ENCODE peak calls at places on chromosomes 3 and 15, in five cellular contexts. One of them, this sample, is unnamed.

GRCh38 chr15:48868549-48868948 is 9.4 kb upstream of the EID1 start:
- DNase-seq in HFFc6: peak; percentile 82
- DNase-seq in SK-N-SH: no peak
- DNase-seq in suprapubic skin: no peak
- DNase-seq in esophagus squamous epithelium: no peak
- DNase-seq in this sample: no peak

GRCh38 chr15:62569460-62570404 is 404.6 kb upstream of the C2CD4B start:
- DNase-seq in HFFc6: peak; percentile 90
- DNase-seq in SK-N-SH: peak; percentile 25
- DNase-seq in suprapubic skin: peak; percentile 87
- DNase-seq in esophagus squamous epithelium: no peak
- DNase-seq in this sample: no peak

GRCh38 chr3:62259924-62260323 is 113.4 kb downstream of the FEZF2 start:
- DNase-seq in HFFc6: no peak
- DNase-seq in SK-N-SH: no peak
- DNase-seq in suprapubic skin: no peak
- DNase-seq in esophagus squamous epithelium: no peak
- DNase-seq in this sample: no peak

GRCh38 chr15:74127954-74128784 is 2.2 kb upstream of the ISLR2 start:
- DNase-seq in HFFc6: no peak
- DNase-seq in SK-N-SH: peak; percentile 60
- DNase-seq in suprapubic skin: no peak
- DNase-seq in esophagus squamous epithelium: no peak
- DNase-seq in this sample: peak; percentile 56

GRCh38 chr15:56813995-56814394 is 80.7 kb upstream of the ZNF280D start:
- DNase-seq in HFFc6: no peak
- DNase-seq in SK-N-SH: no peak
- DNase-seq in suprapubic skin: no peak
- DNase-seq in esophagus squamous epithelium: no peak
- DNase-seq in this sample: no peak

GRCh38 chr3:50340404-50341329 is at the start of gene RASSF1:
- DNase-seq in HFFc6: peak; percentile 48
- DNase-seq in SK-N-SH: no peak
- DNase-seq in suprapubic skin: no peak
- DNase-seq in esophagus squamous epithelium: no peak
- DNase-seq in this sample: peak; percentile 85

GRCh38 chr3:114213669-114214541 is 23.5 kb downstream of the ZNF80 start:
- DNase-seq in HFFc6: peak; percentile 97
- DNase-seq in SK-N-SH: peak; percentile 35
- DNase-seq in suprapubic skin: no peak
- DNase-seq in esophagus squamous epithelium: peak; percentile 11
- DNase-seq in this sample: peak; percentile 54

GRCh38 chr3:107958151-107958550 is 132.7 kb downstream of the CD47 start:
- DNase-seq in HFFc6: no peak
- DNase-seq in SK-N-SH: no peak
- DNase-seq in suprapubic skin: no peak
- DNase-seq in esophagus squamous epithelium: no peak
- DNase-seq in this sample: no peak

GRCh38 chr3:120468635-120469295 is 18.0 kb upstream of the FSTL1 start:
- DNase-seq in HFFc6: no peak
- DNase-seq in SK-N-SH: no peak
- DNase-seq in suprapubic skin: no peak
- DNase-seq in esophagus squamous epithelium: no peak
- DNase-seq in this sample: no peak

GRCh38 chr3:165254812-165255211 is 58.6 kb upstream of the SLITRK3 start:
- DNase-seq in HFFc6: no peak
- DNase-seq in SK-N-SH: peak; percentile 0
- DNase-seq in suprapubic skin: no peak
- DNase-seq in esophagus squamous epithelium: no peak
- DNase-seq in this sample: no peak

GRCh38 chr3:49469037-49469875 is 811 bp upstream of the DAG1 start:
- DNase-seq in HFFc6: peak; percentile 83
- DNase-seq in SK-N-SH: peak; percentile 66
- DNase-seq in suprapubic skin: peak; percentile 84
- DNase-seq in esophagus squamous epithelium: no peak
- DNase-seq in this sample: no peak

GRCh38 chr3:127008236-127008635 is 25.3 kb downstream of the PLXNA1 start:
- DNase-seq in HFFc6: no peak
- DNase-seq in SK-N-SH: peak; percentile 59
- DNase-seq in suprapubic skin: no peak
- DNase-seq in esophagus squamous epithelium: no peak
- DNase-seq in this sample: no peak

GRCh38 chr15:73782339-73782979 is 29.3 kb upstream of the INSYN1 start:
- DNase-seq in HFFc6: no peak
- DNase-seq in SK-N-SH: no peak
- DNase-seq in suprapubic skin: no peak
- DNase-seq in esophagus squamous epithelium: no peak
- DNase-seq in this sample: no peak

DNA sequence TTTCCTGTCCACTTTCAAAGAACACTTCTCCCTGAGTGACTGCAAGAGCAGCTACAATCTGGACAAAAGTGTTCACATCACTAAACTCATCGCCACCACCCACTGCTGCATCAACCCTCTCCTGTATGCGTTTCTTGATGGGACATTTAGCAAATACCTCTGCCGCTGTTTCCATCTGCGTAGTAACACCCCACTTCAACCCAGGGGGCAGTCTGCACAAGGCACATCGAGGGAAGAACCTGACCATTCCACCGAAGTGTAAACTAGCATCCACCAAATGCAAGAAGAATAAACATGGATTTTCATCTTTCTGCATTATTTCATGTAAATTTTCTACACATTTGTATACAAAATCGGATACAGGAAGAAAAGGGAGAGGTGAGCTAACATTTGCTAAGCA is 1.8 kb downstream of the CCRL2 start:
- DNase-seq in HFFc6: no peak
- DNase-seq in SK-N-SH: no peak
- DNase-seq in suprapubic skin: no peak
- DNase-seq in esophagus squamous epithelium: no peak
- DNase-seq in this sample: peak; percentile 1
- TF ChIP-seq CTCF in HFFc6: peak; percentile 20
- TF ChIP-seq CTCF in SK-N-SH: no peak
- TF ChIP-seq CTCF in suprapubic skin: no peak
- TF ChIP-seq CTCF in esophagus squamous epithelium: no peak
- TF ChIP-seq CTCF in this sample: no peak

GRCh38 chr3:123745184-123745855 is 138.8 kb downstream of the MYLK start:
- DNase-seq in HFFc6: no peak
- DNase-seq in SK-N-SH: no peak
- DNase-seq in suprapubic skin: no peak
- DNase-seq in esophagus squamous epithelium: no peak
- DNase-seq in this sample: no peak
- TF ChIP-seq CTCF in HFFc6: peak; percentile 59
- TF ChIP-seq CTCF in SK-N-SH: peak; percentile 44
- TF ChIP-seq CTCF in suprapubic skin: no peak
- TF ChIP-seq CTCF in esophagus squamous epithelium: peak; percentile 10
- TF ChIP-seq CTCF in this sample: no peak

GRCh38 chr3:179652467-179653105 is at the start of gene USP13:
- DNase-seq in HFFc6: peak; percentile 77
- DNase-seq in SK-N-SH: peak; percentile 95
- DNase-seq in suprapubic skin: peak; percentile 69
- DNase-seq in esophagus squamous epithelium: no peak
- DNase-seq in this sample: peak; percentile 79
- TF ChIP-seq CTCF in HFFc6: peak; percentile 3
- TF ChIP-seq CTCF in SK-N-SH: no peak
- TF ChIP-seq CTCF in suprapubic skin: no peak
- TF ChIP-seq CTCF in esophagus squamous epithelium: peak; percentile 35
- TF ChIP-seq CTCF in this sample: no peak

GRCh38 chr3:53731934-53732624 is 114.1 kb downstream of the CHDH start:
- DNase-seq in HFFc6: no peak
- DNase-seq in SK-N-SH: no peak
- DNase-seq in suprapubic skin: no peak
- DNase-seq in esophagus squamous epithelium: no peak
- DNase-seq in this sample: no peak

GRCh38 chr3:53730565-53730964 is 115.7 kb downstream of the CHDH start:
- DNase-seq in HFFc6: peak; percentile 11
- DNase-seq in SK-N-SH: peak; percentile 66
- DNase-seq in suprapubic skin: no peak
- DNase-seq in esophagus squamous epithelium: no peak
- DNase-seq in this sample: no peak

GRCh38 chr3:53728606-53729005 is 117.6 kb downstream of the CHDH start:
- DNase-seq in HFFc6: no peak
- DNase-seq in SK-N-SH: no peak
- DNase-seq in suprapubic skin: no peak
- DNase-seq in esophagus squamous epithelium: no peak
- DNase-seq in this sample: no peak

GRCh38 chr3:53729130-53729529 is 117.1 kb downstream of the CHDH start:
- DNase-seq in HFFc6: no peak
- DNase-seq in SK-N-SH: no peak
- DNase-seq in suprapubic skin: no peak
- DNase-seq in esophagus squamous epithelium: no peak
- DNase-seq in this sample: no peak

GRCh38 chr3:53729618-53730017 is 116.6 kb downstream of the CHDH start:
- DNase-seq in HFFc6: no peak
- DNase-seq in SK-N-SH: no peak
- DNase-seq in suprapubic skin: no peak
- DNase-seq in esophagus squamous epithelium: no peak
- DNase-seq in this sample: no peak
- TF ChIP-seq CTCF in HFFc6: peak; percentile 42
- TF ChIP-seq CTCF in SK-N-SH: no peak
- TF ChIP-seq CTCF in suprapubic skin: no peak
- TF ChIP-seq CTCF in esophagus squamous epithelium: peak; percentile 26
- TF ChIP-seq CTCF in this sample: peak; percentile 10

GRCh38 chr3:56557815-56558170 is 818 bp downstream of the CCDC66 start:
- DNase-seq in HFFc6: no peak
- DNase-seq in SK-N-SH: no peak
- DNase-seq in suprapubic skin: no peak
- DNase-seq in esophagus squamous epithelium: no peak
- DNase-seq in this sample: no peak
- TF ChIP-seq CTCF in HFFc6: peak; percentile 46
- TF ChIP-seq CTCF in SK-N-SH: peak; percentile 7
- TF ChIP-seq CTCF in suprapubic skin: no peak
- TF ChIP-seq CTCF in esophagus squamous epithelium: no peak
- TF ChIP-seq CTCF in this sample: no peak

DNA sequence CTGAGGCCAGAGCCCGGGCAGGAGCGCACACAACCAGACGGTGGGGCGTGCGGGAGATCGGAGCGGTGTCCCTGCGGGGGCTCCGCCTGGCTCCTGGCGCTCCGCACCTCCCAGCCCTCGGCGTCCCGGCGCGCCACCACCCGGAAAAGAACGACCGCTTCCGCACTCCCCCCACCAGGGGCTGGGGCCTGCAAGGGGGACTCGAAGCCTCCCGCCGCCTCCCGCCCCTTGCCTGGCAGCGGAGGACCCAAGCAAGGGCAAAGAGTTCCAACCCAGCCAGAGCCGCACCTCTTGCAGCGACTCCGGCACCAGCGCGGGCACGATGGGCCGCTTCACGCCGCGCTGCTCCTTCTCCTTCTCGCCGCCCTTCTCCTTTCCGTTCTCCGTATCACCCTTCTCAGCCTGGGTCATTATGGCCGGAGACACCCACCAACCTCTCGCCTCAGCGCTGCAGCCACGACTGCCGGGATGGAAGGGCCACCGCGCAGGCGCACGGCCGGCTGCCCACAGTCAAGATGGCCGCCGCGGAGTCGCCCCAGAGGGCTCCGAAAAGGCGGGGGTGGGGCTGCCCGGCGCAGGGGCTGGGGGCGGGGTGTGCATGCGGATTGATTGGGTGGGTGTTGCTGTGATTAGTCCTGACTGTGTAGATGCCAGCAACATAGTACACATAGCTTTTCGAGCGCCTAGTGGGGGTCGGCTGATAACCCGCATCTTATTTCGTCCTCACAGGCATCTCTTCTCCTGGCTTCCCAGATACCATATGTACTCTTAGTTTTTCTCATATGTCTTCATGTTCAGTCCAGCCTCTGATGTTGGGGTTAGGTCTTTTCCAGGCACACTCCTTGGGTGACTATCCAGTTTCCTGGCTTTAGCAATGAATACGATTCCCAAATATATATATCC is at the start of gene ACTR8:
- DNase-seq in HFFc6: peak; percentile 79
- DNase-seq in SK-N-SH: peak; percentile 97
- DNase-seq in suprapubic skin: peak; percentile 90
- DNase-seq in esophagus squamous epithelium: peak; percentile 33
- DNase-seq in this sample: peak; percentile 94
- TF ChIP-seq CTCF in HFFc6: peak; percentile 62
- TF ChIP-seq CTCF in SK-N-SH: no peak
- TF ChIP-seq CTCF in suprapubic skin: peak; percentile 28
- TF ChIP-seq CTCF in esophagus squamous epithelium: peak; percentile 40
- TF ChIP-seq CTCF in this sample: no peak

GRCh38 chr3:41318520-41318919 is 119.2 kb downstream of the CTNNB1 start:
- DNase-seq in HFFc6: peak; percentile 39
- DNase-seq in SK-N-SH: no peak
- DNase-seq in suprapubic skin: no peak
- DNase-seq in esophagus squamous epithelium: no peak
- DNase-seq in this sample: no peak
- TF ChIP-seq CTCF in HFFc6: no peak
- TF ChIP-seq CTCF in SK-N-SH: no peak
- TF ChIP-seq CTCF in suprapubic skin: no peak
- TF ChIP-seq CTCF in esophagus squamous epithelium: no peak
- TF ChIP-seq CTCF in this sample: no peak

This sample was measured in GM13976.